ENCODE peak calls at places on chromosomes 2 and 18, in four cellular contexts. One of them, this sample, is unnamed.

GRCh38 chr2:186962085-186962747 is 113.2 kb upstream of the ZSWIM2 start:
- DNase-seq in mesendoderm: no peak
- DNase-seq in lung: no peak
- DNase-seq in OCI-LY7: no peak
- DNase-seq in this sample: no peak

GRCh38 chr2:25528173-25528572 is 145.2 kb downstream of the DTNB start:
- DNase-seq in lung: no peak
- DNase-seq in OCI-LY7: no peak
- DNase-seq in mesendoderm: no peak
- DNase-seq in this sample: no peak

GRCh38 chr2:23410596-23410995 is 25.6 kb downstream of the KLHL29 start:
- DNase-seq in mesendoderm: no peak
- DNase-seq in OCI-LY7: no peak
- DNase-seq in lung: no peak
- DNase-seq in this sample: no peak

GRCh38 chr2:127361929-127362328 is 25.8 kb downstream of the MAP3K2 start:
- DNase-seq in mesendoderm: no peak
- DNase-seq in lung: no peak
- DNase-seq in OCI-LY7: no peak
- DNase-seq in this sample: no peak

GRCh38 chr2:152710713-152711112 is 6.5 kb downstream of the PRPF40A start:
- DNase-seq in mesendoderm: no peak
- DNase-seq in lung: no peak
- DNase-seq in OCI-LY7: no peak
- DNase-seq in this sample: no peak

GRCh38 chr18:9135912-9136314 is 668 bp upstream of the ANKRD12 start:
- DNase-seq in mesendoderm: peak; percentile 70
- DNase-seq in lung: peak; percentile 71
- DNase-seq in OCI-LY7: peak; percentile 77
- DNase-seq in this sample: peak; percentile 30

GRCh38 chr18:427005-427404 is 73.5 kb downstream of the COLEC12 start:
- DNase-seq in OCI-LY7: no peak
- DNase-seq in lung: no peak
- DNase-seq in mesendoderm: no peak
- DNase-seq in this sample: no peak

GRCh38 chr18:25140962-25141308 is 211.0 kb downstream of the ZNF521 start:
- DNase-seq in lung: no peak
- DNase-seq in mesendoderm: no peak
- DNase-seq in OCI-LY7: no peak
- DNase-seq in this sample: no peak

GRCh38 chr2:157329524-157329923 is 3.9 kb upstream of the ERMN start:
- DNase-seq in mesendoderm: no peak
- DNase-seq in lung: no peak
- DNase-seq in OCI-LY7: no peak
- DNase-seq in this sample: no peak

GRCh38 chr2:164597988-164598387 is 23.3 kb downstream of the GRB14 start:
- DNase-seq in lung: no peak
- DNase-seq in OCI-LY7: no peak
- DNase-seq in mesendoderm: no peak
- DNase-seq in this sample: no peak

GRCh38 chr18:37124511-37124910 is 295.6 kb downstream of the KIAA1328 start:
- DNase-seq in OCI-LY7: no peak
- DNase-seq in lung: no peak
- DNase-seq in mesendoderm: no peak
- DNase-seq in this sample: no peak

GRCh38 chr2:28084564-28084963 is 194.0 kb downstream of the BABAM2 start:
- DNase-seq in lung: no peak
- DNase-seq in mesendoderm: no peak
- DNase-seq in OCI-LY7: no peak
- DNase-seq in this sample: no peak

GRCh38 chr2:24881158-24881557 is 38.9 kb downstream of the ADCY3 start:
- DNase-seq in OCI-LY7: no peak
- DNase-seq in mesendoderm: no peak
- DNase-seq in lung: no peak
- DNase-seq in this sample: no peak

GRCh38 chr2:28449489-28450395 is 46.1 kb upstream of the PLB1 start:
- DNase-seq in lung: no peak
- DNase-seq in OCI-LY7: no peak
- DNase-seq in mesendoderm: peak; percentile 71
- DNase-seq in this sample: no peak

GRCh38 chr2:224793961-224794360 is 77.8 kb upstream of the CCDC195 start:
- DNase-seq in lung: no peak
- DNase-seq in OCI-LY7: no peak
- DNase-seq in mesendoderm: no peak
- DNase-seq in this sample: no peak

GRCh38 chr2:173808676-173809075 is 156.5 kb downstream of the SP3 start:
- DNase-seq in mesendoderm: no peak
- DNase-seq in lung: no peak
- DNase-seq in OCI-LY7: no peak
- DNase-seq in this sample: no peak

GRCh38 chr2:64141711-64142405 is 2.4 kb downstream of the PELI1 start:
- DNase-seq in lung: no peak
- DNase-seq in mesendoderm: peak; percentile 27
- DNase-seq in OCI-LY7: peak; percentile 64
- DNase-seq in this sample: peak; percentile 45

GRCh38 chr2:64140665-64141064 is 3.6 kb downstream of the PELI1 start:
- DNase-seq in lung: no peak
- DNase-seq in mesendoderm: no peak
- DNase-seq in OCI-LY7: no peak
- DNase-seq in this sample: no peak

GRCh38 chr2:64144057-64145013 is at the start of gene PELI1:
- DNase-seq in mesendoderm: peak; percentile 100
- DNase-seq in lung: peak; percentile 97
- DNase-seq in OCI-LY7: peak; percentile 99
- DNase-seq in this sample: peak; percentile 98

GRCh38 chr2:64143154-64144056 is 815 bp downstream of the PELI1 start:
- DNase-seq in OCI-LY7: peak; percentile 60
- DNase-seq in lung: no peak
- DNase-seq in mesendoderm: peak; percentile 52
- DNase-seq in this sample: no peak

DNA sequence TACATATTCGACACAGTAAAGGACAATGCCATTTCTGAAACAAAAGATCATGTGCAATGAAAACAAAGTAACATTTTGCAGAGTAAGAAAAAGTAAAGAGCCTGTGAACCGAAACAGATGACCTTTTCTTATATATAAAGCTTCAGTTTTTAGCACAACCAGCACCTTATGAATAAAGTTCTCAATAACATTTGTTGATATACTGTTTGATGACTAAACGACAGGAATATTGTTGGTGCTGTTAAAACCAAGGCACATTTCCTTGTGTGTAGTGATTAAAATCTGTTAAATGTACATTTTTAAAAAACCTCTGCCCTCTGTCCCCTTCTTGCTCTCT is 1.4 kb downstream of the PELI1 start:
- DNase-seq in mesendoderm: no peak
- DNase-seq in lung: no peak
- DNase-seq in OCI-LY7: no peak
- DNase-seq in this sample: no peak
- H3K4me3 ChIP-seq in mesendoderm: peak overlapping the region; percentile 78
- H3K4me3 ChIP-seq in lung: no peak overlapping the region
- H3K4me3 ChIP-seq in OCI-LY7: peak overlapping the region; percentile 97
- H3K4me3 ChIP-seq in this sample: peak overlapping the region; percentile 68

GRCh38 chr2:238820197-238820596 is 27.7 kb upstream of the TWIST2 start:
- DNase-seq in OCI-LY7: no peak
- DNase-seq in lung: no peak
- DNase-seq in mesendoderm: no peak
- DNase-seq in this sample: no peak

GRCh38 chr2:238820909-238821308 is 27.0 kb upstream of the TWIST2 start:
- DNase-seq in OCI-LY7: no peak
- DNase-seq in lung: no peak
- DNase-seq in mesendoderm: no peak
- DNase-seq in this sample: no peak

GRCh38 chr2:238821944-238822670 is 25.8 kb upstream of the TWIST2 start:
- DNase-seq in lung: no peak
- DNase-seq in OCI-LY7: no peak
- DNase-seq in mesendoderm: no peak
- DNase-seq in this sample: no peak

GRCh38 chr2:238822955-238823354 is 24.9 kb upstream of the TWIST2 start:
- DNase-seq in OCI-LY7: no peak
- DNase-seq in mesendoderm: no peak
- DNase-seq in lung: no peak
- DNase-seq in this sample: no peak

DNA sequence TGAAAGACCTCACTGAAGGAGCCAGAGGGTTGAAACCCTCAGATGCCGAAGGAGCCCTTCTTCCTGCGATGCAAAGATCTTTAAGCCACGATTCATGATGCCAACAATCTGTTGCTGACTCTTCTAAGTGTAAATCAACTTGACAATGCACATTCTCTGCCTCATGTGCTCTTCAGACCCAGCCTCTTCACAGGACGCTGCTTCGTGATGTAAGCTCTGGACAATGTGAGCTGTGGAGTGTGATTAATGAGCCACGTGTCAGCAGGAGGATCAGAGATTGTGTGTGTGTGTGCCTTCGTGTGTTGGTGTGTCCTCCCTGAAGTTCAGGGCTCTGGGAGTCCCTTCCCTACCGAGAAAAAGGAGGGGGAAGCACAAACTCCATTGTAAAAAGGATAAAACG is 26.5 kb upstream of the TWIST2 start:
- DNase-seq in lung: no peak
- DNase-seq in OCI-LY7: no peak
- DNase-seq in mesendoderm: no peak
- DNase-seq in this sample: no peak
- H3K4me3 ChIP-seq in lung: no peak overlapping the region
- H3K4me3 ChIP-seq in OCI-LY7: no peak overlapping the region
- H3K4me3 ChIP-seq in mesendoderm: no peak overlapping the region
- H3K4me3 ChIP-seq in this sample: no peak overlapping the region

GRCh38 chr2:30601375-30601774 is 154.3 kb downstream of the LCLAT1 start:
- DNase-seq in OCI-LY7: no peak
- DNase-seq in mesendoderm: no peak
- DNase-seq in lung: no peak
- DNase-seq in this sample: no peak
- H3K4me3 ChIP-seq in OCI-LY7: no peak overlapping the region
- H3K4me3 ChIP-seq in mesendoderm: no peak overlapping the region
- H3K4me3 ChIP-seq in lung: no peak overlapping the region
- H3K4me3 ChIP-seq in this sample: no peak overlapping the region

DNA sequence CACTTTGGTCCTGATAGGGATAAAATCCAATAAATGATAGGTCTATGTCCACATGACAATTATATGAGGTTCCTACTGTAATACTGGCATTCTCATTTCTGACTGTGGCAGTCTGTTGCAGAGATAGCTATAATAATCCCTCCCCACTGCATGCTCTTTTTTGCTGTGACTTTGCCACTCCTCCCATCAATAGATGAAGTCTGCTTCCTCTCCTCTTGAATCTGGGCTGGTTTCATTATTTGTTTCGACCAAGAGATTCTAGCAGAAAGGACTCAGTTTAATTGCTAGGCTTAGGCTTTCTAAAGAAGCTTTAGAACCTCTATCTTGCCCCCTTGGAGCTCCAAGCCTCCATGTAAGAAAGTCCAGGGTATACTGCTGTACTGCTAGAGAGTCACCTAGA is 23.3 kb upstream of the CREB1 start:
- DNase-seq in lung: no peak
- DNase-seq in mesendoderm: no peak
- DNase-seq in OCI-LY7: no peak
- DNase-seq in this sample: no peak
- H3K4me3 ChIP-seq in lung: no peak overlapping the region
- H3K4me3 ChIP-seq in mesendoderm: no peak overlapping the region
- H3K4me3 ChIP-seq in OCI-LY7: no peak overlapping the region
- H3K4me3 ChIP-seq in this sample: no peak overlapping the region

DNA sequence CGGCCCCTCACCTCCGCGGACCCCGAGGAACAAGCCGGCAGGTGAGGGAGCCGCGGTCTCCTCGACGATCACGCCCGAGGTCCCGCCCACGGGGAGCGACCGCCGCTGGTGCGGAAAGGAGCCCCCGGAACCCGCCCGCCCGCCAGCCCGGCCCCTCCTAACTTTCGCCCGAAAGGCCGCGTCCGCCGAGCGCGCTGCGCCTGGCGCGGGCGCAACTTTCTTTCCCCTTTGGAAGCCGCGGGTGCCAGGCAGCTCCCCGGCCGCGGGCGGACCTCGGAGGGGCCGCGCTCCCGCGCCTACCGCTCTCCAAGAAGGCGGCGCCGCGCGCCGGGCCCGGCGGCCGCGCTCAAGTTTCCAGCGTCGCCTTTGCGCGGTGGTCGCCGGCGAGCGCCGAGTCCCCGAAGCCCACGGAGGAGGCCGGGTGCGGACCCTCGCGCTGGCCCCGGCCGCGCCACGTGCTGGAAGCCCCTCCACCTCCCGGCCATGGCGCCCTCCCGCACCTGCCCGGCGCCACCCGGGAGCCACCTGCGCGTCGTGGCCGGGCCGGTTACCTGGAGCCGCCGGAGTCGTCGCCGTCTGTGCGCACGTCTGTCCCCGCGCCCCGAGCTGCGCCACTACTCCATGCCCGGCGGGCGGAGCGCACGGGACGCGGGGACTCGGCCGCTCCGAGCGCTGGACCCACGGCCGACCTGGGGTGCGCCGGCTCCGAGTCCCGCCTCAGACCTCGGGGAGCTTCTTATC is at the start of gene ALKAL2:
- DNase-seq in mesendoderm: peak; percentile 42
- DNase-seq in OCI-LY7: no peak
- DNase-seq in lung: no peak
- DNase-seq in this sample: no peak
- H3K4me3 ChIP-seq in mesendoderm: no peak within 1 kb of the TSS
- H3K4me3 ChIP-seq in OCI-LY7: no peak within 1 kb of the TSS
- H3K4me3 ChIP-seq in lung: peak within 1 kb of the TSS; percentile 61
- H3K4me3 ChIP-seq in this sample: no peak within 1 kb of the TSS

GRCh38 chr18:12458761-12459160 is 51.0 kb downstream of the PRELID3A start:
- DNase-seq in lung: no peak
- DNase-seq in mesendoderm: no peak
- DNase-seq in OCI-LY7: no peak
- DNase-seq in this sample: no peak
- H3K4me3 ChIP-seq in lung: no peak overlapping the region
- H3K4me3 ChIP-seq in mesendoderm: no peak overlapping the region
- H3K4me3 ChIP-seq in OCI-LY7: no peak overlapping the region
- H3K4me3 ChIP-seq in this sample: no peak overlapping the region

GRCh38 chr2:65420712-65421431 is 11.5 kb downstream of the SPRED2 start:
- DNase-seq in OCI-LY7: peak; percentile 83
- DNase-seq in lung: no peak
- DNase-seq in mesendoderm: peak; percentile 81
- DNase-seq in this sample: peak; percentile 75
- H3K4me3 ChIP-seq in OCI-LY7: peak overlapping the region; percentile 47
- H3K4me3 ChIP-seq in lung: no peak overlapping the region
- H3K4me3 ChIP-seq in mesendoderm: no peak overlapping the region
- H3K4me3 ChIP-seq in this sample: peak overlapping the region; percentile 31

This sample was measured in Jurkat, Clone E6-1.